ENCODE peak calls at places on chromosomes 11 and 22, in five cellular contexts. A is GM12878, D is tibial nerve, U is breast epithelium, R is heart left ventricle. W is an unnamed sample.

GRCh38 chr11:42524534-42525227 is 787.1 kb upstream of the API5 start:
- DNase-seq in A (peak), D (no peak), U (peak), R (peak), W (no peak)

GRCh38 chr11:128291835-128292234 is 295.5 kb downstream of the ETS1 start:
- DNase-seq in A (no peak), D (no peak), U (no peak), R (no peak), W (no peak)

GRCh38 chr11:102155676-102156075 is 45.4 kb downstream of the YAP1 start:
- DNase-seq in A (no peak), D (no peak), U (no peak), R (no peak), W (no peak)

GRCh38 chr11:45383229-45383628 is 97.1 kb upstream of the SYT13 start:
- DNase-seq in A (no peak), D (no peak), U (no peak), R (no peak), W (no peak)

GRCh38 chr11:120239713-120240640 is at the start of gene POU2F3:
- DNase-seq in A (no peak), D (no peak), U (peak), R (no peak), W (peak)

GRCh38 chr22:27434898-27435297 is 366.7 kb downstream of the MN1 start:
- DNase-seq in A (no peak), D (no peak), U (no peak), R (no peak), W (no peak)

GRCh38 chr11:35115688-35116030 is 23.3 kb upstream of the CD44 start:
- DNase-seq in A (no peak), D (no peak), U (no peak), R (no peak), W (no peak)

GRCh38 chr11:125773516-125773915 is 5.1 kb downstream of the PATE2 start:
- DNase-seq in A (no peak), D (no peak), U (no peak), R (no peak), W (no peak)

GRCh38 chr22:20016734-20017621 is at the start of gene ARVCF:
- DNase-seq in A (no peak), D (peak), U (peak), R (peak), W (peak)

GRCh38 chr11:68840661-68841653 is 759 bp downstream of the CPT1A start:
- DNase-seq in A (no peak), D (peak), U (peak), R (peak), W (peak)

GRCh38 chr11:68839953-68840641 is 1.6 kb downstream of the CPT1A start:
- DNase-seq in A (no peak), D (no peak), U (no peak), R (no peak), W (no peak)

GRCh38 chr11:68838572-68838964 is 3.1 kb downstream of the CPT1A start:
- DNase-seq in A (no peak), D (no peak), U (peak), R (peak), W (peak)

GRCh38 chr11:68837583-68838571 is 3.8 kb downstream of the CPT1A start:
- DNase-seq in A (no peak), D (no peak), U (no peak), R (no peak), W (no peak)

GRCh38 chr11:68839054-68839865 is 2.5 kb downstream of the CPT1A start:
- DNase-seq in A (peak), D (peak), U (peak), R (peak), W (peak)
- TF ChIP-seq POLR2A in A (peak), D (peak), U (peak), R (no peak), W (peak)

GRCh38 chr11:3830088-3830487 is 10.7 kb downstream of the RHOG start:
- DNase-seq in A (no peak), D (no peak), U (no peak), R (no peak), W (no peak)

GRCh38 chr11:3831378-3832239 is 9.2 kb downstream of the RHOG start:
- DNase-seq in A (no peak), D (no peak), U (no peak), R (peak), W (no peak)

GRCh38 chr11:3832816-3833215 is 7.9 kb downstream of the RHOG start:
- DNase-seq in A (no peak), D (no peak), U (no peak), R (no peak), W (no peak)

GRCh38 chr11:3833461-3833860 is 7.3 kb downstream of the RHOG start:
- DNase-seq in A (no peak), D (no peak), U (no peak), R (no peak), W (no peak)

GRCh38 chr11:3830741-3831140 is 10.0 kb downstream of the RHOG start:
- DNase-seq in A (no peak), D (no peak), U (no peak), R (no peak), W (no peak)
- H3K27ac ChIP-seq in A (peak), D (peak), U (no peak), R (no peak), W (peak)

GRCh38 chr11:64916040-64916847 is 765 bp downstream of the ATG2A start:
- DNase-seq in A (no peak), D (no peak), U (peak), R (no peak), W (peak)

GRCh38 chr11:64919627-64920026 is 2.6 kb upstream of the ATG2A start:
- DNase-seq in A (no peak), D (no peak), U (no peak), R (no peak), W (no peak)

GRCh38 chr11:64916848-64917662 is at the start of gene ATG2A:
- DNase-seq in A (peak), D (peak), U (peak), R (peak), W (peak)

GRCh38 chr11:64918056-64918455 is 1.0 kb upstream of the ATG2A start:
- DNase-seq in A (no peak), D (no peak), U (no peak), R (no peak), W (no peak)

DNA sequence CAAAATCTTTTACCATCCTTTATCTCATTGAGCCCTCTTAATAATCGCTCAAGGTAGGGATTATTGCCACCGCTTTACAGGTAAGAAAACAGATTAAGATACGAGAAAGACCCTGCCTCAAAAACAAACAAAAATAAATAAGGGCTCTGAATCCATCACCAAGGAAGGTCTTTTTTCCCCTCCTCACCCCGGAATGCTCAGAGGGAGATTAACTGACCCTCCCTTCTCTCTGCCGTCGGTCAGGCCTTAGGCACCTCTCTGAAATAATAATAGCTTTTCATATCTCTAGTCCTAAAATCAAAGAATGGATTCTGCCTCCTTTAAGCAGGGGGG is 620 bp upstream of the ATG2A start:
- DNase-seq in A (no peak), D (no peak), U (no peak), R (no peak), W (no peak)
- TF ChIP-seq POLR2A in A (no peak), D (no peak), U (no peak), R (no peak), W (no peak)

GRCh38 chr11:27443746-27444465 is 28.7 kb downstream of the LGR4 start:
- DNase-seq in A (no peak), D (no peak), U (no peak), R (no peak), W (no peak)

GRCh38 chr11:27445625-27446024 is 27.0 kb downstream of the LGR4 start:
- DNase-seq in A (no peak), D (no peak), U (no peak), R (no peak), W (no peak)

GRCh38 chr11:27440090-27440489 is 32.5 kb downstream of the LGR4 start:
- DNase-seq in A (no peak), D (no peak), U (no peak), R (no peak), W (no peak)

GRCh38 chr11:27447288-27447914 is 25.2 kb downstream of the LGR4 start:
- DNase-seq in A (no peak), D (no peak), U (no peak), R (no peak), W (no peak)

DNA sequence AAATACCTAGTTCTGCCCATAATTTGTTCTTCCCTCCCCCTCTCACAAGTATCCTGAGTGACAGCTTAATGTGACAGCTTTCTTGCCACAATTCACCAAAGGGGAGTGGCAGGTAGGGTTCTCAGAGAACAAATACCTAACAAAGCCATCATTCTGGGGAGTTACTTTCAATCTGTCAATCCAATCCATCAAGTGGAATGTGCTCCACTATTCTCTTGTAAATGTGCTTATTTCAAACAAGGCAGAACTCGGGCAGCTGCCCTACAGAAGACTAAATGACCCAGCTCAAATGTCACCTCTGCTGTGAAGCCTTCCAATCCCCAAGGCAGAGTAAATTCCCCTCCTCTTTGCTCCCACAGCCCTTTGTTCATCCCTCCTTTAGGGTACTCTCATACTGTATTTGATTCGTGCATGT is 27.8 kb downstream of the LGR4 start:
- DNase-seq in A (no peak), D (no peak), U (no peak), R (no peak), W (no peak)
- H3K27ac ChIP-seq in A (no peak), D (peak), U (no peak), R (no peak), W (no peak)

GRCh38 chr11:73324116-73324515 is 16.0 kb downstream of the ARHGEF17 start:
- DNase-seq in A (no peak), D (no peak), U (no peak), R (no peak), W (no peak)

GRCh38 chr11:73326929-73327811 is 19.1 kb downstream of the ARHGEF17 start:
- DNase-seq in A (peak), D (no peak), U (no peak), R (no peak), W (no peak)

GRCh38 chr11:73323464-73323863 is 15.4 kb downstream of the ARHGEF17 start:
- DNase-seq in A (no peak), D (peak), U (no peak), R (peak), W (peak)

GRCh38 chr11:73324665-73325035 is 16.6 kb downstream of the ARHGEF17 start:
- DNase-seq in A (no peak), D (no peak), U (no peak), R (no peak), W (no peak)

GRCh38 chr11:73325036-73325981 is 17.2 kb downstream of the ARHGEF17 start:
- DNase-seq in A (peak), D (no peak), U (no peak), R (no peak), W (no peak)
- TF ChIP-seq POLR2A in A (peak), D (no peak), U (no peak), R (no peak), W (no peak)

DNA sequence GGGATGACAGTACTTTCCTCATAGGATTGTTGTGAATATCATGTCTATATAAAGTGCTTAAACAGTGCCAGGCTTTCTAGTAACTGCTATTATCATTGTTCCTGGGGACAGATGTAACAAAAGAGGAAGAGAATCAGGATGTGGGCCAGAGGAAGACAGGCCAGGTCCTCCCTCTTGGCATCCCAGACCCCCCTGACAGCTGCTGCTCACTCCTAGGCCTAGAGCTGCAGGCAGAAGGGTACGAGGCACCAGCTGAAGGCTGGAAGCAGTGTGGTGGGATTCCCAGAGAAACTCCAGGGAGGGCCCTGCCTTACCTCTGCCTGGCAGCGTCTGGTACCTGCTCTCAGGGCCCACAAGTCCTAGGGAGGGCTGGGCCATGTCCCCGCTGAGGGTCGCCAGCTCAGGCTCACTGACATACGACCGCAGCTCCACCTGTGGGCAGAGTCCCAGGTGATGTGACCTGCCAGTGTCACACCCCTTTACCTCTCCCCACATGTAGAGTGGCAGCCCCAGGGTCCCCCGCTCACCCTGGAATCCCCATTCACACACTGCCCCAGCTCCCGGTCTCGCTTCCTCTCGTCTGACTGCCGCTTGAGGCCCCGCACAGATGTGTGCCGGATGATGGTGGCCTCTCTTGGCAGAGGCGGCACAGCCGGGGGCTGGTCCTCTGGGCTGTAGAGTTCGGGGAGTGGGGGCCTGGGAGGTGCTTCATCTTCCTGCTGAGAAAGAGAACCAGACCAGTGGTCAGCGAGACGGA is 52.2 kb downstream of the C11orf58 start:
- DNase-seq in A (no peak), D (no peak), U (no peak), R (no peak), W (no peak)
- H3K27ac ChIP-seq in A (no peak), D (peak), U (peak), R (peak), W (peak)

GRCh38 chr11:68841718-68842426 is at the start of gene CPT1A:
- DNase-seq in A (no peak), D (peak), U (peak), R (peak), W (peak)
- TF ChIP-seq POLR2A in A (peak), D (peak), U (no peak), R (no peak), W (peak)

GRCh38 chr11:62444271-62444833 is 25.5 kb downstream of the SCGB1A1 start:
- DNase-seq in A (peak), D (peak), U (peak), R (peak), W (peak)
- H3K27ac ChIP-seq in A (no peak), D (peak), U (peak), R (peak), W (peak)